ENCODE peak calls at places on chromosomes 13 and 19, in ten cellular contexts. K is heart left ventricle, T is HepG2, W is gastrocnemius medialis, E is body of pancreas, A is upper lobe of left lung, D is A549, J is right lobe of liver, L is HCT116, U is K562. V is an unnamed sample. For H3K4me1, the result is how much of the 10 kb centered on the place peaks cover.

GRCh38 chr13:99590519-99591011 is 89.3 kb downstream of the TM9SF2 start:
- ATAC-seq in K (peak), T (no peak), W (no peak), E (no peak), A (no peak), D (no peak), J (no peak), L (no peak), U (no peak), V (no peak)

GRCh38 chr19:5253403-5254110 is 87.1 kb downstream of the PTPRS start:
- ATAC-seq in K (peak), T (peak), W (no peak), E (no peak), A (no peak), D (no peak), J (no peak), L (no peak), U (no peak), V (peak)

GRCh38 chr13:26996965-26997752 is 174.5 kb downstream of the USP12 start:
- ATAC-seq in K (peak), T (no peak), W (no peak), E (no peak), A (no peak), D (no peak), J (peak), L (no peak), U (no peak), V (no peak)

GRCh38 chr19:52910648-52911047 is 12.6 kb downstream of the ZNF888 start:
- ATAC-seq in K (no peak), T (no peak), W (no peak), E (no peak), A (no peak), D (no peak), J (no peak), L (no peak), U (no peak), V (no peak)

GRCh38 chr19:3324405-3324856 is 42.0 kb upstream of the NFIC start:
- ATAC-seq in K (peak), T (peak), W (no peak), E (peak), A (peak), D (peak), J (peak), L (peak), U (peak), V (no peak)

GRCh38 chr13:36453518-36453917 is 21.2 kb downstream of the CCNA1 start:
- ATAC-seq in K (peak), T (peak), W (no peak), E (no peak), A (no peak), D (peak), J (no peak), L (no peak), U (peak), V (no peak)

GRCh38 chr19:56291857-56292256 is 19.3 kb downstream of the EDDM13 start:
- ATAC-seq in K (no peak), T (no peak), W (no peak), E (no peak), A (no peak), D (no peak), J (no peak), L (no peak), U (no peak), V (no peak)

GRCh38 chr13:113508531-113509254 is 18.2 kb upstream of the DCUN1D2 start:
- ATAC-seq in K (peak), T (peak), W (no peak), E (no peak), A (peak), D (no peak), J (peak), L (no peak), U (no peak), V (no peak)

GRCh38 chr19:51240866-51241265 is 10.0 kb upstream of the SIGLECL1 start:
- ATAC-seq in K (peak), T (no peak), W (no peak), E (no peak), A (peak), D (no peak), J (peak), L (no peak), U (no peak), V (no peak)

GRCh38 chr19:32638625-32639024 is 36.4 kb downstream of the ANKRD27 start:
- ATAC-seq in K (peak), T (no peak), W (no peak), E (no peak), A (no peak), D (no peak), J (peak), L (no peak), U (no peak), V (no peak)

DNA sequence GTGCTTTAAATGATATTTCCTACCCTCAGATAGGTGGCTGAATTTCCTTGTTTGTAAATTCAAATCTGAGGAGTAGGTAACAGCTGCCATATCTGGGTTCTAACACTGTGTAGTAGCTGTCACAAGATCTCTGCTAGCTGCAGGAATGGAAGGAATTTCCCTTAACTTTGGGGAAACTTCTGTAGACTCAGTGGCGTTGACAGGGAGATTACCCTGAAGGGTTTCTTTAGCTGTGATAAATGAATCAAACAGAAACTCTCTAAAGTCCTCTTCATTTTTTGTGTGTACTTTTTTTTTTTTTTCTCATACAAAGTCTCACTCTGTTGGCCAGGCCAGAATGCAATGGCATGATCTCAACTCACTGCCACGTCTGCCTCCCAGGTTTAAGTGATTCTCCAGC is 5.3 kb upstream of the EPSTI1 start:
- ATAC-seq in K (no peak), T (no peak), W (no peak), E (no peak), A (no peak), D (no peak), J (no peak), L (no peak), U (no peak), V (no peak)
- H3K27ac ChIP-seq in K (no peak), T (no peak), W (no peak), E (no peak), A (no peak), D (peak), J (no peak), L (no peak), U (no peak), V (peak)

GRCh38 chr19:58553799-58554493 is 959 bp downstream of the CHMP2A start:
- ATAC-seq in K (no peak), T (peak), W (no peak), E (no peak), A (no peak), D (no peak), J (no peak), L (no peak), U (no peak), V (no peak)
- TF ChIP-seq POLR2A in K (no peak), T (no peak), W (no peak), E (no peak), A (no peak), D (no peak), J (no peak), L (no peak), U (no peak), V (no peak)

DNA sequence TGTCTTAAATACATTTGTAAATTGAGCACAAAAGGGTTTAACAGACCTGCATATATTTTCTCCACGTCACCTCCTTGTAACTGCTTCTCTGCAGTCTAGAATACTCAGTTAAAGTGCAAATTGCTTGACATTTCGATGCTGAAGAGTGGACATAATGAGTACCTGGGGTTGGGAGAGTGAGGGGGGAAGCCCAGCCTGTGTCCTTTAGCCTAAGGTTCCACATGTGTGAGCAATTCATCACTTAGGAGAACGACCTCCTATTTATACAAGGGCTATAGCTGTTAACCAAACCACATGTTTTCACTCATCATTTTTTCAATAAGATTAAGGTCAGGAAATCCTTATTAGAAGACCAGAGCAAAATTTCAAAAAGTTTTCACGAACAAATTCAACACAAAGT is 29.5 kb downstream of the PCDH9 start:
- ATAC-seq in K (no peak), T (no peak), W (no peak), E (no peak), A (no peak), D (peak), J (no peak), L (no peak), U (no peak), V (no peak)
- H3K4me1 ChIP-seq in K (under half), T (under half), W (under half), E (under half), A (under half), D (under half), J (under half), L (under half), U (under half), V (under half)

DNA sequence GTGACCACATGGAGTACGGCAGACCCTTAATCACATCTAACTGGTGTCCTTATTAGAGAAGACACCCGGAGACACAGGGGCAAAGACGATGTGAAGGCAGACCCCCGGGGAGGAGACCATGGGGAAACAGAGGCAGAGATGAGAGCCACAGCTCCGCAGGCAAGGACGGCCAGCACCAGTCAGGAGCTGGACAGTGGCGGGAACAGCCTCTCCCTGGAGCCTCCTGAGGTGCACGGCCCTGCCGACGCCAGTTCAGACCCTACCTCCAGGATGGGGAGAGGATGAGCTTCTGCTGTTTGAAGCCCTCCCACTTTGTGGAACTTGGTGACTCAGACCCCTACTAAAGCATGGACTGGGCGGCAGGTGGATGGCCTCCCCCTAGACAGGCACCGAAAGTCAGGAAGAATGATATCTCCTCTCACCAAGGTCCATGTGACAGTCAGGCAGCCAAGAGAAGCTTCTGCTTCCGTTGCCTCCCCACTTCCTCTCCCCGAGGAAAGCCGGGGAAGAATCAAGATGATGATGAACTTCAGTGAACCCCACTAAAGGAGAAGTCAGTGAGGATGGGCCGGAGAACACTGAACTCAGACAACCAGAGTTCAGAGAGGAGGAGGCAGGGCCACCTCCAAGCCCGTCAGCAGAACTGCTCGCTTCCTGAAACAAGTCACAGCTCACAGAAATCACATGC is 25.4 kb downstream of the RAB20 start:
- ATAC-seq in K (peak), T (no peak), W (peak), E (no peak), A (peak), D (no peak), J (peak), L (no peak), U (peak), V (peak)
- H3K27ac ChIP-seq in K (peak), T (no peak), W (no peak), E (no peak), A (peak), D (no peak), J (peak), L (no peak), U (peak), V (peak)

DNA sequence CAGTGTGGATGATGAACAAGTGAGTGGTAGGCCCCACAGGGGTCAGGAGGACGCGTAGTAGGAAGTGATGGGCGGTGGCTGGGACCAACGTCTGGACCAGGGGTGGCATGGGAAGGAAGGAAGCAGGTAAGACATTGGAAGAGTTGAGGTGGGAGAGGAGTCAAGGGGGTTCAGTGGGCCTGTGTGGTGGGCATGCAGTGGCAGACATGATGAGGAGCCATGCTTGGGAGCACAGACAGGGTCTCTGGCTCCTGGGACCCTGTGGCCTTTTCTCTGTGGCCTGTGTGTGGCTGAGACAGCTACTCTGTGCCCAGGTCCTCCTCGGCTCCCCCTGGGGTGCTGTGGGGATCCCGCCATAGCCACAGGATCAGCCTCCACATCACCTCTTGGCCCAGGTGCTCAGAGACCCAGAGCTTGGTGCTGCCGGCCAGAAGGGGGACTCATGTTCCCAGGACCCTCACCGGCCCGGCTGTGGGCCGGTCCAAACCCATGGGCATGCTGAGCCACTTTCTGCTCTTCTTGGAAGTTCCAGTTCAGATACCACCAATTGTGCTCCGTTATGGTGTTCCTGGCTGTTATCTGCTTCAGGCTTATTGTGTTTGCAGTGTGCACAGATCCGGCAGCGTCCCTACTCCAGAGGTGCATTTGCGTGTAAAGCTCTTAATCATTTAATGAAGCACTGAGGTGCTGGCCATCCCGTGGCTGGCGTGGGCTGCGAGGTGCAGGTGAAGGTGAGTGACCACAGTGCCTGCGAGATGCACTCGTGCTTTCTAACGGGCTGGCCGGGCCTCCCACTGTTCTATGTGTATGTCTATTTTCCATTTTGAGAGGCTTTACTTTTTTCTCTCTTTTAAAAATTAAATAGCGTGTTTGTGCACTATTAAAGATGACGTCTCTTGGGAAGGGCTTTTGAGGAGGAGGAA is 147.9 kb downstream of the TEX29 start:
- ATAC-seq in K (peak), T (no peak), W (no peak), E (no peak), A (no peak), D (no peak), J (no peak), L (no peak), U (no peak), V (no peak)
- TF ChIP-seq POLR2A in K (no peak), T (no peak), W (no peak), E (no peak), A (no peak), D (no peak), J (no peak), L (no peak), U (no peak), V (no peak)

DNA sequence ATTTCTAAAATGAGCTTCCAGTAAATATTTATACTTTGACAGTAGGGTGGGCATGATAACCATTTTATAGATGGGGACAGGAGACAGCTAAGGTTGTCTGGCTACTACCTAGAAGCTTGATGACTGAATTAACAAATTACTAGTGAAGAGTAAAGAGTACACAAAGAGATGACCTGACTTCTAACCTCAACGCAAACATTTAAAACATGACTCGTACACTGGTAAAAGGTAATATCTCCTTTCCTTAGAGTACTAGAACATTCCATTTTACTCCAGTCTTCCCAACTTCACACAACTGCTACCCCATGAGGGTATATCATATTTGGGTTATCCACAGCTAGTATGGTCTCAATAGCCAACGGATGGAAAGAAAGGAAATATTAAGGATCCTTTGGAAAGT is 258.9 kb downstream of the FOXO1 start:
- ATAC-seq in K (no peak), T (no peak), W (no peak), E (no peak), A (no peak), D (no peak), J (no peak), L (no peak), U (no peak), V (no peak)
- H3K4me1 ChIP-seq in K (under half), T (half or more), W (half or more), E (under half), A (under half), D (under half), J (under half), L (under half), U (under half), V (under half)

V was measured in gastroesophageal sphincter.